ENCODE peak calls at places on chromosomes 3 and 15, in four cellular contexts. One of them, this sample, is unnamed.

GRCh38 chr15:36635681-36636080 is 56.3 kb downstream of the CDIN1 start:
- DNase-seq in HEK293T: no peak
- DNase-seq in amygdala: no peak
- DNase-seq in activated CD4-positive, CD25-positive, alpha-beta regulatory T cell: no peak
- DNase-seq in this sample: no peak

GRCh38 chr3:122782804-122783203 is 10.8 kb downstream of the HSPBAP1 start:
- DNase-seq in HEK293T: no peak
- DNase-seq in amygdala: no peak
- DNase-seq in activated CD4-positive, CD25-positive, alpha-beta regulatory T cell: no peak
- DNase-seq in this sample: no peak

GRCh38 chr3:151016421-151016820 is 43.9 kb upstream of the CLRN1 start:
- DNase-seq in HEK293T: no peak
- DNase-seq in amygdala: no peak
- DNase-seq in activated CD4-positive, CD25-positive, alpha-beta regulatory T cell: no peak
- DNase-seq in this sample: no peak

GRCh38 chr15:99029358-99029871 is 21.8 kb upstream of the PGPEP1L start:
- DNase-seq in HEK293T: no peak
- DNase-seq in amygdala: no peak
- DNase-seq in activated CD4-positive, CD25-positive, alpha-beta regulatory T cell: no peak
- DNase-seq in this sample: no peak

GRCh38 chr3:129121016-129121791 is 400 bp downstream of the RAB43 start:
- DNase-seq in HEK293T: no peak
- DNase-seq in amygdala: peak
- DNase-seq in activated CD4-positive, CD25-positive, alpha-beta regulatory T cell: peak
- DNase-seq in this sample: peak

GRCh38 chr3:55897573-55898224 is 410.6 kb upstream of the WNT5A start:
- DNase-seq in HEK293T: peak
- DNase-seq in amygdala: no peak
- DNase-seq in activated CD4-positive, CD25-positive, alpha-beta regulatory T cell: no peak
- DNase-seq in this sample: no peak

GRCh38 chr3:142028174-142028833 is 121.0 kb downstream of the TFDP2 start:
- DNase-seq in HEK293T: peak
- DNase-seq in amygdala: no peak
- DNase-seq in activated CD4-positive, CD25-positive, alpha-beta regulatory T cell: no peak
- DNase-seq in this sample: no peak

GRCh38 chr15:95025924-95026728 is 794.8 kb downstream of the MCTP2 start:
- DNase-seq in HEK293T: peak
- DNase-seq in amygdala: no peak
- DNase-seq in activated CD4-positive, CD25-positive, alpha-beta regulatory T cell: no peak
- DNase-seq in this sample: no peak

GRCh38 chr3:193822492-193823220 is 229.6 kb downstream of the OPA1 start:
- DNase-seq in HEK293T: no peak
- DNase-seq in amygdala: no peak
- DNase-seq in activated CD4-positive, CD25-positive, alpha-beta regulatory T cell: no peak
- DNase-seq in this sample: no peak

GRCh38 chr3:123385072-123385471 is 63.8 kb downstream of the ADCY5 start:
- DNase-seq in HEK293T: no peak
- DNase-seq in amygdala: no peak
- DNase-seq in activated CD4-positive, CD25-positive, alpha-beta regulatory T cell: no peak
- DNase-seq in this sample: no peak

GRCh38 chr3:144185291-144185690 is 213.7 kb downstream of the DIPK2A start:
- DNase-seq in HEK293T: no peak
- DNase-seq in amygdala: no peak
- DNase-seq in activated CD4-positive, CD25-positive, alpha-beta regulatory T cell: no peak
- DNase-seq in this sample: no peak

GRCh38 chr3:72483554-72484104 is 364.6 kb downstream of the SHQ1 start:
- DNase-seq in HEK293T: no peak
- DNase-seq in amygdala: no peak
- DNase-seq in activated CD4-positive, CD25-positive, alpha-beta regulatory T cell: no peak
- DNase-seq in this sample: no peak

GRCh38 chr15:63504979-63505841 is 817 bp downstream of the USP3 start:
- DNase-seq in HEK293T: peak
- DNase-seq in amygdala: peak
- DNase-seq in activated CD4-positive, CD25-positive, alpha-beta regulatory T cell: no peak
- DNase-seq in this sample: peak

GRCh38 chr3:102415553-102415952 is 19.3 kb upstream of the ZPLD1 start:
- DNase-seq in HEK293T: no peak
- DNase-seq in amygdala: no peak
- DNase-seq in activated CD4-positive, CD25-positive, alpha-beta regulatory T cell: no peak
- DNase-seq in this sample: no peak

GRCh38 chr15:85494035-85494793 is 113.8 kb downstream of the AKAP13 start:
- DNase-seq in HEK293T: no peak
- DNase-seq in amygdala: no peak
- DNase-seq in activated CD4-positive, CD25-positive, alpha-beta regulatory T cell: no peak
- DNase-seq in this sample: no peak

GRCh38 chr15:77487479-77487861 is 66.8 kb downstream of the HMG20A start:
- DNase-seq in HEK293T: no peak
- DNase-seq in amygdala: no peak
- DNase-seq in activated CD4-positive, CD25-positive, alpha-beta regulatory T cell: no peak
- DNase-seq in this sample: no peak

GRCh38 chr15:67311751-67312150 is 57.2 kb downstream of the IQCH start:
- DNase-seq in HEK293T: no peak
- DNase-seq in amygdala: no peak
- DNase-seq in activated CD4-positive, CD25-positive, alpha-beta regulatory T cell: no peak
- DNase-seq in this sample: no peak

GRCh38 chr15:61621146-61621545 is 392.0 kb upstream of the RORA start:
- DNase-seq in HEK293T: peak
- DNase-seq in amygdala: peak
- DNase-seq in activated CD4-positive, CD25-positive, alpha-beta regulatory T cell: no peak
- DNase-seq in this sample: no peak

GRCh38 chr3:45029661-45030060 is 3.6 kb downstream of the CLEC3B start:
- DNase-seq in HEK293T: no peak
- DNase-seq in amygdala: no peak
- DNase-seq in activated CD4-positive, CD25-positive, alpha-beta regulatory T cell: no peak
- DNase-seq in this sample: no peak

This sample was measured in activated gamma-delta T cell.